ENCODE peak calls at places on chromosomes 1 and 21, in ten cellular contexts. T, X, A, C, V, M, O, D, Y and H are unnamed samples.

GRCh38 chr1:110478886-110479285 is 27.9 kb downstream of the PROK1 start:
- DNase-seq in T (no peak), X (no peak), A (no peak), C (no peak), V (no peak), M (no peak), O (no peak), D (no peak), Y (no peak), H (no peak)

GRCh38 chr21:42513151-42513984 is at the start of gene SLC37A1:
- DNase-seq in T (peak; percentile 62), X (no peak), A (no peak), C (peak; percentile 66), V (no peak), M (no peak), O (no peak), D (no peak), Y (no peak), H (no peak)

GRCh38 chr1:233935277-233935868 is 30.9 kb downstream of the SLC35F3 start:
- DNase-seq in T (no peak), X (no peak), A (no peak), C (no peak), V (no peak), M (no peak), O (no peak), D (no peak), Y (no peak), H (no peak)

GRCh38 chr1:232579958-232580705 is 49.8 kb downstream of the SIPA1L2 start:
- DNase-seq in T (no peak), X (no peak), A (no peak), C (peak; percentile 52), V (no peak), M (no peak), O (no peak), D (no peak), Y (no peak), H (no peak)

GRCh38 chr1:241125297-241125696 is 231.7 kb downstream of the RGS7 start:
- DNase-seq in T (no peak), X (no peak), A (no peak), C (no peak), V (no peak), M (no peak), O (no peak), D (no peak), Y (no peak), H (no peak)

GRCh38 chr1:119005870-119006405 is 17.8 kb upstream of the TBX15 start:
- DNase-seq in T (no peak), X (no peak), A (no peak), C (no peak), V (no peak), M (no peak), O (no peak), D (no peak), Y (no peak), H (no peak)

GRCh38 chr1:151885479-151885878 is 23.8 kb downstream of the THEM4 start:
- DNase-seq in T (no peak), X (no peak), A (no peak), C (no peak), V (no peak), M (no peak), O (no peak), D (no peak), Y (no peak), H (no peak)

GRCh38 chr1:78787554-78787953 is 137.9 kb downstream of the IFI44 start:
- DNase-seq in T (no peak), X (no peak), A (no peak), C (no peak), V (no peak), M (no peak), O (no peak), D (no peak), Y (no peak), H (no peak)

GRCh38 chr1:236142358-236143103 is at the start of gene GPR137B:
- DNase-seq in T (peak; percentile 74), X (no peak), A (peak; percentile 55), C (peak; percentile 78), V (peak; percentile 66), M (no peak), O (peak; percentile 27), D (peak; percentile 34), Y (peak; percentile 76), H (no peak)